ENCODE peak calls at places on chromosome 9, in eight cellular contexts. One of them, this sample, is unnamed.

GRCh38 chr9:136946893-136947891 is 2.1 kb downstream of the C8G start:
- DNase-seq in RCC 7860: no peak
- DNase-seq in KBM-7: no peak
- DNase-seq in AG08396: no peak
- DNase-seq in iPS-NIHi11: no peak
- DNase-seq in stimulated activated CD4-positive, alpha-beta T cell treated with anti-CD3 and anti-CD28 coated beads, Interleukin-1b, Interleukin-23, amount 100 ng/mL, for 4 hours: no peak
- DNase-seq in AML-193: no peak
- DNase-seq in SJSA1: no peak
- DNase-seq in this sample: no peak

GRCh38 chr9:70587143-70587710 is 172.8 kb upstream of the KLF9 start:
- DNase-seq in AML-193: no peak
- DNase-seq in iPS-NIHi11: no peak
- DNase-seq in stimulated activated CD4-positive, alpha-beta T cell treated with anti-CD3 and anti-CD28 coated beads, Interleukin-1b, Interleukin-23, amount 100 ng/mL, for 4 hours: no peak
- DNase-seq in KBM-7: no peak
- DNase-seq in AG08396: peak; percentile 43
- DNase-seq in SJSA1: no peak
- DNase-seq in RCC 7860: no peak
- DNase-seq in this sample: no peak

GRCh38 chr9:68530618-68531017 is 10.1 kb downstream of the TMEM252 start:
- DNase-seq in KBM-7: no peak
- DNase-seq in iPS-NIHi11: peak; percentile 26
- DNase-seq in AML-193: no peak
- DNase-seq in stimulated activated CD4-positive, alpha-beta T cell treated with anti-CD3 and anti-CD28 coated beads, Interleukin-1b, Interleukin-23, amount 100 ng/mL, for 4 hours: no peak
- DNase-seq in RCC 7860: no peak
- DNase-seq in AG08396: no peak
- DNase-seq in SJSA1: no peak
- DNase-seq in this sample: no peak

GRCh38 chr9:14887149-14887548 is 23.1 kb downstream of the FREM1 start:
- DNase-seq in KBM-7: no peak
- DNase-seq in RCC 7860: no peak
- DNase-seq in AML-193: no peak
- DNase-seq in AG08396: no peak
- DNase-seq in stimulated activated CD4-positive, alpha-beta T cell treated with anti-CD3 and anti-CD28 coated beads, Interleukin-1b, Interleukin-23, amount 100 ng/mL, for 4 hours: no peak
- DNase-seq in iPS-NIHi11: no peak
- DNase-seq in SJSA1: no peak
- DNase-seq in this sample: no peak

GRCh38 chr9:131393622-131394463 is at the start of gene PRRC2B:
- DNase-seq in KBM-7: peak; percentile 62
- DNase-seq in stimulated activated CD4-positive, alpha-beta T cell treated with anti-CD3 and anti-CD28 coated beads, Interleukin-1b, Interleukin-23, amount 100 ng/mL, for 4 hours: peak; percentile 86
- DNase-seq in SJSA1: peak; percentile 80
- DNase-seq in iPS-NIHi11: peak; percentile 93
- DNase-seq in RCC 7860: peak; percentile 47
- DNase-seq in AML-193: peak; percentile 51
- DNase-seq in AG08396: peak; percentile 96
- DNase-seq in this sample: peak; percentile 52

GRCh38 chr9:114110180-114110579 is 11.1 kb upstream of the KIF12 start:
- DNase-seq in SJSA1: no peak
- DNase-seq in RCC 7860: peak; percentile 93
- DNase-seq in stimulated activated CD4-positive, alpha-beta T cell treated with anti-CD3 and anti-CD28 coated beads, Interleukin-1b, Interleukin-23, amount 100 ng/mL, for 4 hours: no peak
- DNase-seq in iPS-NIHi11: no peak
- DNase-seq in AML-193: no peak
- DNase-seq in KBM-7: no peak
- DNase-seq in AG08396: no peak
- DNase-seq in this sample: no peak

GRCh38 chr9:114289571-114290481 is 33.1 kb upstream of the ORM1 start:
- DNase-seq in KBM-7: no peak
- DNase-seq in RCC 7860: no peak
- DNase-seq in stimulated activated CD4-positive, alpha-beta T cell treated with anti-CD3 and anti-CD28 coated beads, Interleukin-1b, Interleukin-23, amount 100 ng/mL, for 4 hours: no peak
- DNase-seq in iPS-NIHi11: no peak
- DNase-seq in AML-193: no peak
- DNase-seq in AG08396: no peak
- DNase-seq in SJSA1: peak; percentile 36
- DNase-seq in this sample: no peak

GRCh38 chr9:33101104-33101951 is 24.9 kb upstream of the SMU1 start:
- DNase-seq in SJSA1: no peak
- DNase-seq in RCC 7860: peak; percentile 99
- DNase-seq in KBM-7: no peak
- DNase-seq in AML-193: no peak
- DNase-seq in stimulated activated CD4-positive, alpha-beta T cell treated with anti-CD3 and anti-CD28 coated beads, Interleukin-1b, Interleukin-23, amount 100 ng/mL, for 4 hours: no peak
- DNase-seq in iPS-NIHi11: no peak
- DNase-seq in AG08396: peak; percentile 52
- DNase-seq in this sample: peak; percentile 2

GRCh38 chr9:127828262-127829031 is 25.8 kb downstream of the FPGS start:
- DNase-seq in KBM-7: no peak
- DNase-seq in RCC 7860: no peak
- DNase-seq in AG08396: peak; percentile 91
- DNase-seq in SJSA1: no peak
- DNase-seq in iPS-NIHi11: peak; percentile 98
- DNase-seq in stimulated activated CD4-positive, alpha-beta T cell treated with anti-CD3 and anti-CD28 coated beads, Interleukin-1b, Interleukin-23, amount 100 ng/mL, for 4 hours: no peak
- DNase-seq in AML-193: no peak
- DNase-seq in this sample: no peak

GRCh38 chr9:130285271-130285670 is 19.7 kb downstream of the HMCN2 start:
- DNase-seq in AG08396: no peak
- DNase-seq in RCC 7860: no peak
- DNase-seq in KBM-7: no peak
- DNase-seq in AML-193: no peak
- DNase-seq in SJSA1: no peak
- DNase-seq in iPS-NIHi11: no peak
- DNase-seq in stimulated activated CD4-positive, alpha-beta T cell treated with anti-CD3 and anti-CD28 coated beads, Interleukin-1b, Interleukin-23, amount 100 ng/mL, for 4 hours: no peak
- DNase-seq in this sample: no peak

GRCh38 chr9:94927048-94927761 is 200.7 kb downstream of the AOPEP start:
- DNase-seq in SJSA1: no peak
- DNase-seq in iPS-NIHi11: no peak
- DNase-seq in KBM-7: no peak
- DNase-seq in AML-193: no peak
- DNase-seq in stimulated activated CD4-positive, alpha-beta T cell treated with anti-CD3 and anti-CD28 coated beads, Interleukin-1b, Interleukin-23, amount 100 ng/mL, for 4 hours: no peak
- DNase-seq in AG08396: no peak
- DNase-seq in RCC 7860: no peak
- DNase-seq in this sample: no peak

GRCh38 chr9:107138261-107138992 is 144.7 kb upstream of the RAD23B start:
- DNase-seq in RCC 7860: no peak
- DNase-seq in stimulated activated CD4-positive, alpha-beta T cell treated with anti-CD3 and anti-CD28 coated beads, Interleukin-1b, Interleukin-23, amount 100 ng/mL, for 4 hours: no peak
- DNase-seq in SJSA1: no peak
- DNase-seq in AML-193: no peak
- DNase-seq in AG08396: no peak
- DNase-seq in KBM-7: no peak
- DNase-seq in iPS-NIHi11: no peak
- DNase-seq in this sample: no peak

GRCh38 chr9:32820322-32820721 is 37.0 kb downstream of the TMEM215 start:
- DNase-seq in AML-193: no peak
- DNase-seq in stimulated activated CD4-positive, alpha-beta T cell treated with anti-CD3 and anti-CD28 coated beads, Interleukin-1b, Interleukin-23, amount 100 ng/mL, for 4 hours: no peak
- DNase-seq in KBM-7: no peak
- DNase-seq in RCC 7860: no peak
- DNase-seq in iPS-NIHi11: no peak
- DNase-seq in SJSA1: no peak
- DNase-seq in AG08396: no peak
- DNase-seq in this sample: no peak

GRCh38 chr9:105248691-105249090 is 4.2 kb downstream of the SLC44A1 start:
- DNase-seq in AML-193: no peak
- DNase-seq in stimulated activated CD4-positive, alpha-beta T cell treated with anti-CD3 and anti-CD28 coated beads, Interleukin-1b, Interleukin-23, amount 100 ng/mL, for 4 hours: no peak
- DNase-seq in iPS-NIHi11: no peak
- DNase-seq in KBM-7: no peak
- DNase-seq in SJSA1: no peak
- DNase-seq in AG08396: no peak
- DNase-seq in RCC 7860: no peak
- DNase-seq in this sample: no peak

GRCh38 chr9:5879419-5880181 is 11.1 kb upstream of the MLANA start:
- DNase-seq in KBM-7: no peak
- DNase-seq in SJSA1: no peak
- DNase-seq in iPS-NIHi11: peak; percentile 28
- DNase-seq in stimulated activated CD4-positive, alpha-beta T cell treated with anti-CD3 and anti-CD28 coated beads, Interleukin-1b, Interleukin-23, amount 100 ng/mL, for 4 hours: no peak
- DNase-seq in AG08396: peak; percentile 64
- DNase-seq in RCC 7860: peak; percentile 83
- DNase-seq in AML-193: no peak
- DNase-seq in this sample: peak; percentile 37

GRCh38 chr9:136012651-136013050 is 51.5 kb upstream of the UBAC1 start:
- DNase-seq in RCC 7860: no peak
- DNase-seq in iPS-NIHi11: no peak
- DNase-seq in stimulated activated CD4-positive, alpha-beta T cell treated with anti-CD3 and anti-CD28 coated beads, Interleukin-1b, Interleukin-23, amount 100 ng/mL, for 4 hours: no peak
- DNase-seq in SJSA1: no peak
- DNase-seq in KBM-7: no peak
- DNase-seq in AML-193: no peak
- DNase-seq in AG08396: no peak
- DNase-seq in this sample: no peak

GRCh38 chr9:71797266-71797665 is 29.0 kb upstream of the CEMIP2 start:
- DNase-seq in iPS-NIHi11: no peak
- DNase-seq in KBM-7: no peak
- DNase-seq in AG08396: no peak
- DNase-seq in SJSA1: no peak
- DNase-seq in stimulated activated CD4-positive, alpha-beta T cell treated with anti-CD3 and anti-CD28 coated beads, Interleukin-1b, Interleukin-23, amount 100 ng/mL, for 4 hours: no peak
- DNase-seq in AML-193: no peak
- DNase-seq in RCC 7860: peak; percentile 71
- DNase-seq in this sample: no peak

GRCh38 chr9:33306037-33306436 is 15.7 kb downstream of the NFX1 start:
- DNase-seq in RCC 7860: no peak
- DNase-seq in stimulated activated CD4-positive, alpha-beta T cell treated with anti-CD3 and anti-CD28 coated beads, Interleukin-1b, Interleukin-23, amount 100 ng/mL, for 4 hours: no peak
- DNase-seq in KBM-7: no peak
- DNase-seq in iPS-NIHi11: no peak
- DNase-seq in AG08396: no peak
- DNase-seq in AML-193: no peak
- DNase-seq in SJSA1: no peak
- DNase-seq in this sample: no peak

GRCh38 chr9:109401169-109401989 is 80.5 kb upstream of the EPB41L4B start:
- DNase-seq in KBM-7: peak; percentile 60
- DNase-seq in iPS-NIHi11: peak; percentile 85
- DNase-seq in SJSA1: peak; percentile 57
- DNase-seq in RCC 7860: peak; percentile 37
- DNase-seq in stimulated activated CD4-positive, alpha-beta T cell treated with anti-CD3 and anti-CD28 coated beads, Interleukin-1b, Interleukin-23, amount 100 ng/mL, for 4 hours: no peak
- DNase-seq in AML-193: peak; percentile 37
- DNase-seq in AG08396: peak; percentile 61
- DNase-seq in this sample: no peak

GRCh38 chr9:71743217-71743705 is 25.1 kb downstream of the CEMIP2 start:
- DNase-seq in RCC 7860: no peak
- DNase-seq in AG08396: no peak
- DNase-seq in SJSA1: no peak
- DNase-seq in AML-193: no peak
- DNase-seq in stimulated activated CD4-positive, alpha-beta T cell treated with anti-CD3 and anti-CD28 coated beads, Interleukin-1b, Interleukin-23, amount 100 ng/mL, for 4 hours: no peak
- DNase-seq in iPS-NIHi11: no peak
- DNase-seq in KBM-7: no peak
- DNase-seq in this sample: no peak

GRCh38 chr9:110180713-110181434 is 27.1 kb downstream of the C9orf152 start:
- DNase-seq in iPS-NIHi11: no peak
- DNase-seq in KBM-7: no peak
- DNase-seq in RCC 7860: peak; percentile 17
- DNase-seq in SJSA1: no peak
- DNase-seq in AG08396: peak; percentile 30
- DNase-seq in stimulated activated CD4-positive, alpha-beta T cell treated with anti-CD3 and anti-CD28 coated beads, Interleukin-1b, Interleukin-23, amount 100 ng/mL, for 4 hours: no peak
- DNase-seq in AML-193: peak; percentile 45
- DNase-seq in this sample: no peak